ENCODE peak calls at places on chromosomes 1 and 21, in seven cellular contexts. T is A549, Q is HS-27A, E is AML-193, H is EH, R is T-helper 2 cell, K is IMR-90. B is an unnamed sample.

GRCh38 chr1:90716552-90717355 is at the start of gene BARHL2:
- DNase-seq in T (no peak), Q (no peak), E (no peak), H (no peak), R (no peak), K (no peak), B (no peak)

GRCh38 chr1:8687053-8687452 is 130.4 kb downstream of the RERE start:
- DNase-seq in T (no peak), Q (no peak), E (no peak), H (peak), R (no peak), K (peak), B (no peak)

GRCh38 chr1:5661196-5662130 is 330.8 kb downstream of the NPHP4 start:
- DNase-seq in T (no peak), Q (no peak), E (no peak), H (no peak), R (no peak), K (no peak), B (no peak)

GRCh38 chr1:72636636-72637035 is 354.3 kb upstream of the NEGR1 start:
- DNase-seq in T (no peak), Q (no peak), E (no peak), H (no peak), R (no peak), K (no peak), B (no peak)

GRCh38 chr1:46315669-46316403 is 12.3 kb downstream of the UQCRH start:
- DNase-seq in T (no peak), Q (no peak), E (no peak), H (peak), R (no peak), K (peak), B (no peak)

GRCh38 chr1:168535536-168535935 is 8.3 kb downstream of the XCL2 start:
- DNase-seq in T (no peak), Q (no peak), E (peak), H (no peak), R (peak), K (no peak), B (no peak)

GRCh38 chr1:169044296-169044695 is 62.2 kb upstream of the ATP1B1 start:
- DNase-seq in T (no peak), Q (no peak), E (peak), H (no peak), R (peak), K (no peak), B (peak)

GRCh38 chr1:157363660-157364140 is 188.6 kb downstream of the FCRL5 start:
- DNase-seq in T (peak), Q (no peak), E (peak), H (peak), R (no peak), K (peak), B (no peak)

GRCh38 chr21:33492571-33492970 is 1.1 kb upstream of the DNAJC28 start:
- DNase-seq in T (no peak), Q (no peak), E (peak), H (peak), R (no peak), K (peak), B (no peak)

GRCh38 chr1:68340951-68341350 is 108.6 kb upstream of the WLS start:
- DNase-seq in T (no peak), Q (no peak), E (no peak), H (no peak), R (no peak), K (no peak), B (no peak)

GRCh38 chr1:228882041-228882784 is 146.9 kb downstream of the RHOU start:
- DNase-seq in T (no peak), Q (no peak), E (no peak), H (no peak), R (no peak), K (no peak), B (no peak)

GRCh38 chr1:26627959-26628358 is 67.9 kb upstream of the ARID1A start:
- DNase-seq in T (no peak), Q (no peak), E (peak), H (no peak), R (no peak), K (no peak), B (no peak)

GRCh38 chr21:30979054-30979453 is 59.2 kb downstream of the KRTAP19-8 start:
- DNase-seq in T (no peak), Q (no peak), E (no peak), H (no peak), R (peak), K (no peak), B (no peak)

GRCh38 chr1:20194224-20194623 is 7.9 kb upstream of the PLA2G2C start:
- DNase-seq in T (no peak), Q (no peak), E (no peak), H (no peak), R (no peak), K (no peak), B (no peak)

GRCh38 chr1:239126881-239127280 is 259.5 kb upstream of the CHRM3 start:
- DNase-seq in T (no peak), Q (no peak), E (no peak), H (no peak), R (no peak), K (no peak), B (no peak)

GRCh38 chr1:117128323-117129079 is 7.0 kb upstream of the TRIM45 start:
- DNase-seq in T (peak), Q (no peak), E (peak), H (peak), R (peak), K (peak), B (no peak)

GRCh38 chr1:29849038-29849750 is 612.9 kb downstream of the PTPRU start:
- DNase-seq in T (no peak), Q (no peak), E (peak), H (peak), R (peak), K (peak), B (peak)

GRCh38 chr1:64960731-64961130 is 5.6 kb downstream of the JAK1 start:
- DNase-seq in T (no peak), Q (no peak), E (no peak), H (no peak), R (no peak), K (no peak), B (no peak)

GRCh38 chr1:68213843-68214242 is 18.5 kb downstream of the WLS start:
- DNase-seq in T (no peak), Q (no peak), E (peak), H (peak), R (no peak), K (peak), B (no peak)

GRCh38 chr1:106952766-106953165 is 103.7 kb upstream of the PRMT6 start:
- DNase-seq in T (no peak), Q (no peak), E (no peak), H (peak), R (no peak), K (peak), B (no peak)

GRCh38 chr1:71641903-71642302 is 561.1 kb upstream of the ZRANB2 start:
- DNase-seq in T (no peak), Q (no peak), E (no peak), H (no peak), R (no peak), K (no peak), B (no peak)

GRCh38 chr21:26136686-26137085 is 33.9 kb downstream of the APP start:
- DNase-seq in T (no peak), Q (no peak), E (no peak), H (peak), R (no peak), K (no peak), B (peak)

GRCh38 chr1:46102769-46103476 is 29.5 kb downstream of the PIK3R3 start:
- DNase-seq in T (no peak), Q (no peak), E (no peak), H (no peak), R (no peak), K (peak), B (peak)

GRCh38 chr1:54340434-54340833 is 65.8 kb downstream of the SSBP3 start:
- DNase-seq in T (no peak), Q (no peak), E (no peak), H (no peak), R (no peak), K (no peak), B (no peak)

GRCh38 chr1:201405484-201405831 is 6.3 kb upstream of the LAD1 start:
- DNase-seq in T (peak), Q (no peak), E (no peak), H (no peak), R (no peak), K (no peak), B (no peak)

GRCh38 chr1:201656670-201657032 is 117.7 kb downstream of the NAV1 start:
- DNase-seq in T (no peak), Q (no peak), E (no peak), H (peak), R (no peak), K (peak), B (no peak)

GRCh38 chr1:110620686-110621085 is 14.5 kb upstream of the KCNA2 start:
- DNase-seq in T (no peak), Q (no peak), E (no peak), H (no peak), R (no peak), K (no peak), B (no peak)

GRCh38 chr1:212452323-212453155 is 19.8 kb downstream of the NENF start:
- DNase-seq in T (no peak), Q (no peak), E (no peak), H (peak), R (no peak), K (peak), B (no peak)

GRCh38 chr1:66275083-66275482 is 258.9 kb upstream of the SGIP1 start:
- DNase-seq in T (no peak), Q (no peak), E (peak), H (no peak), R (peak), K (no peak), B (no peak)

GRCh38 chr1:31036749-31037500 is 28.6 kb downstream of the PUM1 start:
- DNase-seq in T (no peak), Q (no peak), E (no peak), H (peak), R (no peak), K (peak), B (no peak)

GRCh38 chr1:204684551-204685235 is 845 bp downstream of the LRRN2 start:
- DNase-seq in T (peak), Q (no peak), E (no peak), H (no peak), R (no peak), K (no peak), B (no peak)

GRCh38 chr1:186082235-186082937 is 292.7 kb downstream of the TPR start:
- DNase-seq in T (no peak), Q (peak), E (peak), H (peak), R (no peak), K (peak), B (peak)

GRCh38 chr1:15445390-15446122 is 7.3 kb downstream of the CTRC start:
- DNase-seq in T (no peak), Q (no peak), E (no peak), H (no peak), R (no peak), K (no peak), B (no peak)

GRCh38 chr1:26991310-26992116 is 2.0 kb upstream of the TRNP1 start:
- DNase-seq in T (peak), Q (no peak), E (no peak), H (peak), R (no peak), K (peak), B (peak)

GRCh38 chr1:103142466-103142865 is 34.1 kb upstream of the COL11A1 start:
- DNase-seq in T (no peak), Q (no peak), E (no peak), H (no peak), R (no peak), K (no peak), B (no peak)

GRCh38 chr1:181541947-181542346 is 58.6 kb downstream of the CACNA1E start:
- DNase-seq in T (no peak), Q (no peak), E (no peak), H (peak), R (no peak), K (peak), B (no peak)

GRCh38 chr1:210677533-210677932 is 348.8 kb downstream of the HHAT start:
- DNase-seq in T (no peak), Q (no peak), E (no peak), H (no peak), R (no peak), K (no peak), B (no peak)

GRCh38 chr1:83808536-83808935 is 190.4 kb downstream of the TTLL7 start:
- DNase-seq in T (no peak), Q (no peak), E (no peak), H (no peak), R (no peak), K (no peak), B (no peak)

B was measured in activated CD4-positive, alpha-beta memory T cell treated with anti-CD3 and anti-CD28 coated beads for 36 hours.